ENCODE peak calls at places on chromosomes 4 and X, in six cellular contexts. One of them, this sample, is unnamed.

GRCh38 chr4:42519803-42520417 is 122.6 kb downstream of the SHISA3 start:
- DNase-seq in body of pancreas: peak; percentile 63
- DNase-seq in IMR-90: peak; percentile 48
- DNase-seq in right lobe of liver: no peak
- DNase-seq in K562: peak; percentile 59
- DNase-seq in mesendoderm: peak; percentile 47
- DNase-seq in this sample: no peak

GRCh38 chr4:101355767-101356702 is 8.7 kb upstream of the PPP3CA start:
- DNase-seq in mesendoderm: no peak
- DNase-seq in body of pancreas: no peak
- DNase-seq in K562: no peak
- DNase-seq in right lobe of liver: no peak
- DNase-seq in IMR-90: peak; percentile 92
- DNase-seq in this sample: no peak

GRCh38 chr4:122912810-122913575 is 9.4 kb downstream of the NUDT6 start:
- DNase-seq in right lobe of liver: no peak
- DNase-seq in mesendoderm: no peak
- DNase-seq in body of pancreas: no peak
- DNase-seq in IMR-90: no peak
- DNase-seq in K562: no peak
- DNase-seq in this sample: no peak

GRCh38 chrX:40008841-40009461 is 88.8 kb downstream of the BCOR start:
- DNase-seq in right lobe of liver: peak; percentile 62
- DNase-seq in body of pancreas: no peak
- DNase-seq in IMR-90: no peak
- DNase-seq in mesendoderm: peak; percentile 78
- DNase-seq in K562: no peak
- DNase-seq in this sample: no peak

GRCh38 chrX:132631579-132632232 is 142.9 kb upstream of the MBNL3 start:
- DNase-seq in K562: peak; percentile 28
- DNase-seq in right lobe of liver: no peak
- DNase-seq in IMR-90: peak; percentile 40
- DNase-seq in body of pancreas: no peak
- DNase-seq in mesendoderm: peak; percentile 41
- DNase-seq in this sample: no peak

GRCh38 chrX:136528645-136529315 is 3.2 kb upstream of the VGLL1 start:
- DNase-seq in IMR-90: no peak
- DNase-seq in mesendoderm: peak; percentile 63
- DNase-seq in body of pancreas: no peak
- DNase-seq in K562: peak; percentile 64
- DNase-seq in right lobe of liver: no peak
- DNase-seq in this sample: no peak

GRCh38 chrX:107675823-107676555 is 47.7 kb downstream of the PRPS1 start:
- DNase-seq in body of pancreas: no peak
- DNase-seq in IMR-90: peak; percentile 35
- DNase-seq in mesendoderm: no peak
- DNase-seq in right lobe of liver: no peak
- DNase-seq in K562: peak; percentile 24
- DNase-seq in this sample: no peak

GRCh38 chrX:33086886-33087285 is 124.5 kb downstream of the DMD start:
- DNase-seq in IMR-90: no peak
- DNase-seq in K562: no peak
- DNase-seq in body of pancreas: no peak
- DNase-seq in right lobe of liver: no peak
- DNase-seq in mesendoderm: peak; percentile 67
- DNase-seq in this sample: no peak

GRCh38 chrX:77795124-77795523 is 9.1 kb upstream of the ATRX start:
- DNase-seq in right lobe of liver: no peak
- DNase-seq in K562: no peak
- DNase-seq in mesendoderm: no peak
- DNase-seq in body of pancreas: no peak
- DNase-seq in IMR-90: no peak
- DNase-seq in this sample: no peak

GRCh38 chrX:98897191-98897590 is 1512.9 kb downstream of the PCDH19 start:
- DNase-seq in K562: no peak
- DNase-seq in right lobe of liver: no peak
- DNase-seq in IMR-90: no peak
- DNase-seq in mesendoderm: no peak
- DNase-seq in body of pancreas: no peak
- DNase-seq in this sample: no peak

GRCh38 chr4:141912831-141913230 is 276.4 kb downstream of the IL15 start:
- DNase-seq in IMR-90: peak; percentile 14
- DNase-seq in right lobe of liver: no peak
- DNase-seq in body of pancreas: no peak
- DNase-seq in mesendoderm: no peak
- DNase-seq in K562: peak; percentile 89
- DNase-seq in this sample: no peak

GRCh38 chr4:74950200-74950599 is 17.3 kb downstream of the PARM1 start:
- DNase-seq in K562: no peak
- DNase-seq in body of pancreas: no peak
- DNase-seq in right lobe of liver: no peak
- DNase-seq in IMR-90: no peak
- DNase-seq in mesendoderm: no peak
- DNase-seq in this sample: no peak

GRCh38 chrX:93660575-93660974 is 12.8 kb downstream of the NAP1L3 start:
- DNase-seq in right lobe of liver: no peak
- DNase-seq in K562: no peak
- DNase-seq in IMR-90: no peak
- DNase-seq in mesendoderm: no peak
- DNase-seq in body of pancreas: no peak
- DNase-seq in this sample: no peak
- H3K36me3 ChIP-seq in right lobe of liver: no peaks in the 10 kb centered on the region
- H3K36me3 ChIP-seq in K562: no peaks in the 10 kb centered on the region
- H3K36me3 ChIP-seq in IMR-90: no peaks in the 10 kb centered on the region
- H3K36me3 ChIP-seq in mesendoderm: no peaks in the 10 kb centered on the region
- H3K36me3 ChIP-seq in body of pancreas: no peaks in the 10 kb centered on the region
- H3K36me3 ChIP-seq in this sample: no peaks in the 10 kb centered on the region

DNA sequence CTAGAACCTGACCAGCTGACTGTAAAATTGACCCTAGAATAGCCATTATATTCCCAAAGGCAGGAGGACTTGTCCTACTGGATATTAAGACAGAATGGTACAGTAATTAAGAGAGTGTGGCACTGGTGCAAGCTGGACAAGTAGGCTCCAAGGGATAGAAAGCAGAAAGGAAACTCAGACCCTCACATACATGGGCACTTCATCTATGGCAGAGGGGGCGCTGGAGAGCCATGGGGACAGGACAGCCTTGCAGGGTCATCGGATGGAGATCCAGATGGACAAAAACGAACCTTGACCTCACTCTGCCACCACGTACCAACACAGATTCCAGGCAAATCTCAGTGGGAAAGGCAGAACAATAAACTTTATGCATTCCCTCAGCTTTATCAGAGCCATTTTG is 40.6 kb downstream of the GAB3 start:
- DNase-seq in body of pancreas: no peak
- DNase-seq in right lobe of liver: no peak
- DNase-seq in mesendoderm: no peak
- DNase-seq in IMR-90: no peak
- DNase-seq in K562: no peak
- DNase-seq in this sample: no peak
- H3K27me3 ChIP-seq in body of pancreas: no peaks in the 10 kb centered on the region
- H3K27me3 ChIP-seq in right lobe of liver: no peaks in the 10 kb centered on the region
- H3K27me3 ChIP-seq in mesendoderm: no peaks in the 10 kb centered on the region
- H3K27me3 ChIP-seq in IMR-90: no peaks in the 10 kb centered on the region
- H3K27me3 ChIP-seq in K562: no peaks in the 10 kb centered on the region
- H3K27me3 ChIP-seq in this sample: no peaks in the 10 kb centered on the region

GRCh38 chrX:111376897-111377601 is 34.9 kb downstream of the DCX start:
- DNase-seq in IMR-90: no peak
- DNase-seq in right lobe of liver: no peak
- DNase-seq in K562: no peak
- DNase-seq in mesendoderm: peak; percentile 82
- DNase-seq in body of pancreas: no peak
- DNase-seq in this sample: no peak

GRCh38 chrX:111376486-111376885 is 35.5 kb downstream of the DCX start:
- DNase-seq in body of pancreas: no peak
- DNase-seq in IMR-90: no peak
- DNase-seq in K562: no peak
- DNase-seq in mesendoderm: no peak
- DNase-seq in right lobe of liver: no peak
- DNase-seq in this sample: no peak

GRCh38 chrX:111375747-111376146 is 36.2 kb downstream of the DCX start:
- DNase-seq in IMR-90: no peak
- DNase-seq in mesendoderm: peak; percentile 41
- DNase-seq in K562: no peak
- DNase-seq in body of pancreas: no peak
- DNase-seq in right lobe of liver: no peak
- DNase-seq in this sample: no peak

DNA sequence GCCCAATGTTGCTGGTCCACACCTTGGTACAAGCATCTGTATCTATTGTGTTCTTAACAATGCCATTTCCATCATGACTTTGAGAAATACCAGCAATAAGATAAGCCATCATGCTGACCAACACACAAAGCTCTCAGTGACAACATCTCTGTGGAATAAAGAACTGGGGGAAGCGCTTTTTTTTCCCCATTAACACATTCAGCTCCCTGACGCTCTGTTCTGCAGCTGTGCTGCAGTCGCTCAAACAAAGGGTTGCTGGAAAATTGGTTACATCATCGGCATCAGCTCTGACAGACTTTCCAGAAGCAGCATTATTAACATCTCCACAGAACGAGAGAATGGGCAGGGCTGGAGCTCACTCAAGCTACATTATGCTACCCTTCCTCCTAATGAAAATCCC is 39.9 kb downstream of the DCX start:
- DNase-seq in right lobe of liver: no peak
- DNase-seq in K562: no peak
- DNase-seq in body of pancreas: no peak
- DNase-seq in IMR-90: no peak
- DNase-seq in mesendoderm: no peak
- DNase-seq in this sample: no peak
- H3K36me3 ChIP-seq in right lobe of liver: no peaks in the 10 kb centered on the region
- H3K36me3 ChIP-seq in K562: no peaks in the 10 kb centered on the region
- H3K36me3 ChIP-seq in body of pancreas: no peaks in the 10 kb centered on the region
- H3K36me3 ChIP-seq in IMR-90: no peaks in the 10 kb centered on the region
- H3K36me3 ChIP-seq in mesendoderm: no peaks in the 10 kb centered on the region
- H3K36me3 ChIP-seq in this sample: no peaks in the 10 kb centered on the region

DNA sequence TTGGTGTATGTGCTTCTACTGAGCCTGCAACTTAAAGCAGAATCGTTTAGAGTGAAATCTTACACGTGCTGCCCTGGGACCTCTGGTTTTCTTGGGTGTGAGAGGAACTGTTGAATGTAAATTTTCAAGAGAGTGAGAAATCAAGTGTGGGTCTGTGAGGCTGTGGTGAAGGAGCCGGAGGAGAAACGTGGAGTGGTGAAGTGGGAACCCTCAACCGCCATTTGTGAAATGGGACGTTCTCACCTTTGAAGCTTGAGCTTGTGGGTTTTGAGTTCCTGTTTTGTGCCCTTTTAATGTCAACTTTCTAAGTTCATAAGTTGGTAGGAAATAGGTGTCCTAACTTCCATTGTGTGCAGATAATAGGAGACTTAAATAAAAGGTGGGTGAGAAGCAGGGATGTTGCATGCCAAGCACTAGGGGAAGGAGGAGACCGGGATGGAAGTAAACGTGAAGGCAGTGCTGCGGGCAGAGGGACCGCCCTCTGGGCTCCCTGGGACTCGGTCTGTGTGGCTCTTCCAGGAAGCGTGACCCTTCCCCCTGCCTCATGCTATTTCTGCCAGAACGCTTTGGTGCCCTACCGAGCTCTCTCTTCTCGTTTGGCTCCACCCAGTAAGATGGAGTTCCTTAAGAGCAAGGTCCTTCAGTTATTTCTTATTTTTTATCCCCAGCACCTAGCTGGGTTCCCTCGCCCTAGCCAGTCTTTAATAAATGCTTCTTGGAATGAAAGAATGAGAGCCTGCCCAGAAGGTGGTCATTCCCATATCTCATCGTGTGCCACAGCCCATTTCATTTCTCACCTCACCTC is 56.0 kb downstream of the TMEM131L start:
- DNase-seq in IMR-90: no peak
- DNase-seq in right lobe of liver: no peak
- DNase-seq in K562: no peak
- DNase-seq in body of pancreas: no peak
- DNase-seq in mesendoderm: peak; percentile 70
- DNase-seq in this sample: no peak
- H3K27me3 ChIP-seq in IMR-90: no peaks in the 10 kb centered on the region
- H3K27me3 ChIP-seq in right lobe of liver: no peaks in the 10 kb centered on the region
- H3K27me3 ChIP-seq in K562: no peaks in the 10 kb centered on the region
- H3K27me3 ChIP-seq in body of pancreas: no peaks in the 10 kb centered on the region
- H3K27me3 ChIP-seq in mesendoderm: no peaks in the 10 kb centered on the region
- H3K27me3 ChIP-seq in this sample: no peaks in the 10 kb centered on the region

GRCh38 chr4:895596-895995 is 36.5 kb downstream of the GAK start:
- DNase-seq in mesendoderm: no peak
- DNase-seq in body of pancreas: no peak
- DNase-seq in right lobe of liver: no peak
- DNase-seq in IMR-90: no peak
- DNase-seq in K562: no peak
- DNase-seq in this sample: no peak

GRCh38 chr4:892780-893179 is 39.3 kb downstream of the GAK start:
- DNase-seq in right lobe of liver: no peak
- DNase-seq in body of pancreas: no peak
- DNase-seq in IMR-90: no peak
- DNase-seq in K562: no peak
- DNase-seq in mesendoderm: no peak
- DNase-seq in this sample: no peak

GRCh38 chr4:891747-892146 is 40.4 kb downstream of the GAK start:
- DNase-seq in K562: peak; percentile 29
- DNase-seq in IMR-90: no peak
- DNase-seq in body of pancreas: no peak
- DNase-seq in mesendoderm: peak; percentile 54
- DNase-seq in right lobe of liver: no peak
- DNase-seq in this sample: no peak

GRCh38 chr4:893995-894705 is 38.0 kb downstream of the GAK start:
- DNase-seq in K562: no peak
- DNase-seq in IMR-90: no peak
- DNase-seq in mesendoderm: no peak
- DNase-seq in right lobe of liver: no peak
- DNase-seq in body of pancreas: no peak
- DNase-seq in this sample: no peak

GRCh38 chr4:893276-893994 is 38.7 kb downstream of the GAK start:
- DNase-seq in K562: no peak
- DNase-seq in mesendoderm: no peak
- DNase-seq in right lobe of liver: no peak
- DNase-seq in IMR-90: no peak
- DNase-seq in body of pancreas: no peak
- DNase-seq in this sample: no peak
- H3K36me3 ChIP-seq in K562: peaks cover 83% of the 10 kb centered on the region
- H3K36me3 ChIP-seq in mesendoderm: no peaks in the 10 kb centered on the region
- H3K36me3 ChIP-seq in right lobe of liver: peaks cover 38% of the 10 kb centered on the region
- H3K36me3 ChIP-seq in IMR-90: peaks cover 68% of the 10 kb centered on the region
- H3K36me3 ChIP-seq in body of pancreas: peaks cover 35% of the 10 kb centered on the region
- H3K36me3 ChIP-seq in this sample: no peaks in the 10 kb centered on the region

DNA sequence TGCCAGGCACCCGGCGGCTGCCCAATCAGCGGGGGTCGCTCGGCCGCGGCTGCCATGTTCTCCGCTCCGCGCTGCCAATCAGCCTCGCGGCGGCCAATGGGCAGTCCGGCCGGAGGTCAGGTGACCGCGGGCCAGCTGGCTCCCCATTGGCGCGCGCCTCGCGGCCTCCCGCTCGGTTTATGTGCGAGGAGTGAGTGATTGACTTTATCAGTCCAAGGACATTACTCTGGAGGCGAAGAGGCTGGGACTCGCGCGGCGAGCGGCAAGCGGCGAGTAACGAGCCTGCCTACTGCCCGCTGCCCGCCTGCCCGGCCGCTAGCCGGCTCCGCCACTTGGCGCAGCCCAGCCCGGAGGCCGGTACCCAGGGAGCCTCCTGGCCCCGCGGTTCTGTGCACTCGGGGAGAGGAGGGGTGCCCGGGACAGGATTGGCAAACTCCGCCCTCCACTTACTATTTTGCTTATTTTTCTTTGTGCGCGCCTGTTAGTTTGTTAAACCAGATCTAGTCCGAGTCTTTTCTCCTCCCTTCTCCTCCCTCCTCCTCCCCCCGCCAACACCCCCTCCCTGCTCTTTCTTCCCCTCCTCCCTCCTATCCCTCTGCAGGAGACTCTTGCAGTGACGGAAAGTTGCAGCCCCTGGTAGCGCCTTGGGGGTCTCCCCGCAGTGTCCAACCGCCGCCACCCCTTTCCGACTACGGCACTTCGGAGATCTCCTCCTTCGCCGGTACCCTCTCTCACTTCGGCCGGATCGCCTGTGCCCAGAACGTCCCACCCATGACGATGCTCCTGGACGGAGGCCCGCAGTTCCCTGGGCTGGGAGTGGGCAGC is at the start of gene ZIC3:
- DNase-seq in IMR-90: no peak
- DNase-seq in body of pancreas: peak; percentile 62
- DNase-seq in mesendoderm: peak; percentile 91
- DNase-seq in right lobe of liver: peak; percentile 51
- DNase-seq in K562: no peak
- DNase-seq in this sample: peak; percentile 5
- H3K27me3 ChIP-seq in IMR-90: peaks cover 27% of the 10 kb centered on the region
- H3K27me3 ChIP-seq in body of pancreas: peaks cover 14% of the 10 kb centered on the region
- H3K27me3 ChIP-seq in mesendoderm: no peaks in the 10 kb centered on the region
- H3K27me3 ChIP-seq in right lobe of liver: peaks cover 13% of the 10 kb centered on the region
- H3K27me3 ChIP-seq in K562: peaks cover 6% of the 10 kb centered on the region
- H3K27me3 ChIP-seq in this sample: peaks cover 56% of the 10 kb centered on the region